ENCODE peak calls at places on chromosomes 2 and 18, in four cellular contexts. V is fibroblast of pulmonary artery, R is mesothelial cell of epicardium, J is glutamatergic neuron. Z is an unnamed sample.
A peak's percentile ranks its signal among the peaks of the same experiment; 100 is the strongest.

GRCh38 chr2:145875011-145875410 is 1355.1 kb upstream of the ZEB2 start:
- DNase-seq in R (no peak), J (no peak), V (no peak), Z (no peak)

GRCh38 chr2:218852911-218853667 is 6.5 kb upstream of the WNT6 start:
- DNase-seq in R (no peak), J (peak; percentile 77), V (peak; percentile 75), Z (peak; percentile 44)

GRCh38 chr2:190678444-190679162 is 29.7 kb downstream of the NAB1 start:
- DNase-seq in V (peak; percentile 79), J (no peak), R (no peak), Z (no peak)

GRCh38 chr18:55790296-55790695 is 202.3 kb upstream of the TCF4 start:
- DNase-seq in V (peak; percentile 85), R (no peak), J (no peak), Z (no peak)

GRCh38 chr2:203782262-203782976 is 76.0 kb downstream of the CD28 start:
- DNase-seq in J (peak; percentile 41), V (peak; percentile 97), R (no peak), Z (no peak)

GRCh38 chr2:176729706-176730569 is 460.7 kb downstream of the MTX2 start:
- DNase-seq in J (no peak), R (no peak), V (peak; percentile 65), Z (no peak)

GRCh38 chr2:9703085-9703641 is 72.4 kb upstream of the YWHAQ start:
- DNase-seq in J (no peak), R (no peak), V (peak; percentile 77), Z (peak; percentile 88)

GRCh38 chr2:231452799-231453508 is 11.3 kb downstream of the NCL start:
- DNase-seq in J (no peak), R (no peak), V (no peak), Z (no peak)

GRCh38 chr2:157559061-157559460 is 69.6 kb downstream of the ACVR1C start:
- DNase-seq in J (no peak), V (no peak), R (no peak), Z (no peak)

GRCh38 chr2:101272045-101272784 is 19.5 kb downstream of the CNOT11 start:
- DNase-seq in V (no peak), J (no peak), R (no peak), Z (no peak)

GRCh38 chr2:54602736-54603322 is 120.6 kb upstream of the EML6 start:
- DNase-seq in V (no peak), J (no peak), R (no peak), Z (no peak)
- TF ChIP-seq CTCF in V (no peak), J (no peak), R (no peak), Z (no peak)

GRCh38 chr2:192004188-192004963 is 157.5 kb upstream of the CAVIN2 start:
- DNase-seq in V (no peak), J (no peak), R (no peak), Z (no peak)

GRCh38 chr2:192000196-192000990 is 153.5 kb upstream of the CAVIN2 start:
- DNase-seq in V (no peak), R (no peak), J (no peak), Z (no peak)

GRCh38 chr2:191995285-191995684 is 148.4 kb upstream of the CAVIN2 start:
- DNase-seq in J (no peak), V (no peak), R (no peak), Z (no peak)

GRCh38 chr2:192002418-192002817 is 155.5 kb upstream of the CAVIN2 start:
- DNase-seq in R (no peak), V (no peak), J (no peak), Z (no peak)

DNA sequence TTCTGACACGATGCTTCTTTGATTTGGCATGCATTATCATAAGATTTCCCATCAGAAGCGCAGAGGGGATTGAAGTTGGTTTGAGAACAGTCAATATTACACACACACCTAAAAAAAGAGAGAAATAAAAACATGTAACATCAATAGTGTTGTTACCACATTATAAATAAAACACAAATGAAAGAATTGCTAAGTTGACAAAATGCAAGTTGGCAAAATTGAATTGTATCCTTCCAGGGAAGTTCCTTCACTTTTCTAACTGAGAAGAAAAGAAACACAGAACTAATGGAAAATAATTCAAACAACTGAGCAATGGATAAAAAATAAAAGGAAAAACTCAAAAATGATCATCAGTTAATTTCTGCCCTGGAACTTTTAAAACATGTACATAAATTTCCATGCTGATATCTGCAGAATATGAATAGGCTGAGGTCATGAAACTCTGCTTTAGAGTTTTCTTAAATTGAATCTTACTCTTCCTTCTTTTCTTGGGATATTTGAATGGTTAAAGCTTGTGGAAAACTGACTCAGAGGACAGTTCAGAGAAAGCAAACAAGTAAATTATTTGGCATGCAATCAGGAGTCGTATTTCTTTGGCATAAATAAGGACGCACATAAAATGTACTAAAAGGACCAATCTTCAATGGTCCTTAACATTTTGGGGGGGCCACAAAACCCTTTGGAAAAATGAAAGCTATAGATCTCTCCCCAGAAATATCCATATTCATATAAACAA is 152.4 kb upstream of the CAVIN2 start:
- DNase-seq in V (no peak), J (no peak), R (no peak), Z (no peak)
- TF ChIP-seq CTCF in V (no peak), J (no peak), R (no peak), Z (no peak)

DNA sequence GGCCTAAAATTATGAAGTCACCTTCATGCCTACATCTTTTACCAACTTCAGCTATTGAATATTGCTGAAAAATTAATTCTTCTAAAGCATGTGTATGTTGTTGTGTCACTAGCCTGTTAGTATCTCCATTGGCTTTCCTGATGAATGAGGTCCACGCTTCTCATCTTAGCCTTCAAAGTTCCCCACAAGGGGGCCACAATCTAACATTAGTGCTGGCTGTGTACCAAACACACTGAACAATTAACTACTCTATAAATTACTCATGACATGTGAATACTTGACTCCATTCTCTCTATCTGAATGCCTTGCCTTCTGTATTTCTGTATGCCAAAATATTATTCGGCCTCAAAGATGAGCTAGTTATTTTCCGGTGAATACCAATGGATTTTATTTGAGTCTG is 208.7 kb upstream of the COL3A1 start:
- DNase-seq in V (peak; percentile 67), R (no peak), J (no peak), Z (no peak)
- TF ChIP-seq CTCF in V (peak; percentile 46), R (no peak), J (peak; percentile 51), Z (no peak)

GRCh38 chr18:66749030-66749429 is 145.1 kb upstream of the CDH19 start:
- DNase-seq in R (no peak), V (peak; percentile 53), J (no peak), Z (no peak)
- TF ChIP-seq CTCF in R (no peak), V (peak; percentile 30), J (no peak), Z (no peak)

DNA sequence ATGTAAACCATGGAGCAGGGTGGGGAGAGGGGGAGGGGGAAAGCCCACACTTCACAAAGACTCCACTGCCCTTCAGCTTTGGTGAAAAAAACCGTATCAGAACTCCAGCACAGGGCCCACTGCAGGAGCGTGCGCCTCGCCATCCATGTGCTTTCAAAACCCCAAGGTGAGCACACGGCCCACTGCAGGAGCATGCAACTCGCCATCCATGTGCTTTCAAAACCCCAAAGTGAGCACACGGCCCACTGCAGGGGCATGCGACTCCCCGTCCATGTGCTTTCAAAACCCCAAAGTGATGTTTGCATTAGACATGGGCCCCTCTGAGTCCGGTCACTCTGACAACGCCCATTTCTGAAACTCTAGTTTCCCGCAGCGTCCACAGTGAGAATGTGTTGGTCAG is 7.8 kb downstream of the TXNL4A start:
- DNase-seq in J (no peak), V (no peak), R (no peak), Z (no peak)
- TF ChIP-seq CTCF in J (no peak), V (no peak), R (no peak), Z (no peak)